ENCODE peak calls at places on chromosome 20, in nine cellular contexts. Q is NAMALWA; Y is NCI-H187; R is left ventricle myocardium inferior; H is DMS79; W is T-helper 1 cell; D is CD4-positive, CD25-positive, alpha-beta regulatory T cell; Z is caudate nucleus; P is iPS-NIHi11. T is an unnamed sample.

GRCh38 chr20:58246346-58246745 is 17.9 kb upstream of the ANKRD60 start:
- DNase-seq in Q (no peak), R (no peak), Z (no peak), D (no peak), P (peak; percentile 39), H (no peak), Y (no peak), W (no peak), T (peak; percentile 42)

GRCh38 chr20:50003253-50003656 is 20.5 kb downstream of the SNAI1 start:
- DNase-seq in D (no peak), P (no peak), Y (no peak), Q (no peak), Z (no peak), H (no peak), W (peak; percentile 39), R (no peak), T (peak; percentile 81)

GRCh38 chr20:9758752-9759151 is 80.1 kb downstream of the PAK5 start:
- DNase-seq in R (no peak), H (no peak), Z (no peak), D (no peak), P (no peak), Q (no peak), W (no peak), Y (no peak), T (no peak)

GRCh38 chr20:58112017-58112781 is 116.3 kb downstream of the ANKRD60 start:
- DNase-seq in Y (no peak), Q (no peak), R (no peak), Z (no peak), D (no peak), P (no peak), H (no peak), W (no peak), T (no peak)

GRCh38 chr20:16846011-16846410 is 97.9 kb downstream of the OTOR start:
- DNase-seq in Z (no peak), Y (no peak), Q (no peak), W (no peak), D (no peak), R (no peak), P (no peak), H (no peak), T (no peak)

GRCh38 chr20:45304464-45304999 is 2.1 kb upstream of the RBPJL start:
- DNase-seq in Z (no peak), D (no peak), W (no peak), H (no peak), R (no peak), Q (no peak), P (no peak), Y (no peak), T (no peak)

GRCh38 chr20:20480126-20480525 is 112.2 kb downstream of the INSM1 start:
- DNase-seq in W (no peak), Q (no peak), H (no peak), P (no peak), Y (no peak), D (no peak), R (no peak), Z (no peak), T (no peak)

GRCh38 chr20:57482148-57482547 is 42.8 kb downstream of the CTCFL start:
- DNase-seq in R (no peak), P (no peak), Q (peak; percentile 66), D (no peak), H (no peak), Y (no peak), Z (no peak), W (no peak), T (no peak)

GRCh38 chr20:25146976-25147375 is 48.5 kb upstream of the ENTPD6 start:
- DNase-seq in D (no peak), Q (no peak), P (no peak), H (no peak), R (no peak), Z (no peak), Y (no peak), W (no peak), T (no peak)

GRCh38 chr20:16063876-16064275 is 509.4 kb downstream of the KIF16B start:
- DNase-seq in Z (no peak), H (no peak), Q (no peak), D (no peak), P (no peak), Y (no peak), W (no peak), R (no peak), T (no peak)

GRCh38 chr20:21315138-21315537 is 12.0 kb downstream of the XRN2 start:
- DNase-seq in H (no peak), Z (no peak), D (peak; percentile 30), Y (no peak), Q (peak; percentile 75), P (no peak), W (peak; percentile 20), R (no peak), T (peak; percentile 86)

GRCh38 chr20:58192567-58192966 is 35.9 kb downstream of the ANKRD60 start:
- DNase-seq in R (no peak), H (no peak), P (peak; percentile 58), D (no peak), Z (no peak), Q (peak; percentile 35), W (no peak), Y (no peak), T (peak; percentile 7)

GRCh38 chr20:434661-435419 is 26.7 kb downstream of the RBCK1 start:
- DNase-seq in H (no peak), W (no peak), Z (no peak), D (no peak), P (peak; percentile 37), Q (no peak), Y (no peak), R (no peak), T (no peak)

GRCh38 chr20:50224553-50225255 is 34.1 kb downstream of the CEBPB start:
- DNase-seq in W (no peak), P (peak; percentile 57), D (no peak), R (peak; percentile 61), Q (no peak), Y (no peak), H (no peak), Z (no peak), T (peak; percentile 39)

T was measured in OCI-M1.